ENCODE peak calls at places on chromosomes 7 and 10, in ten cellular contexts. I is RWPE1; E is T-helper 1 cell; J is activated T-cell treated with anti-CD3 and anti-CD28 coated beads, Interleukin-2, amount 50 U/mL, for 72 hours; F is Caki2; O is stromal cell of bone marrow; T is progenitor cell of endocrine pancreas; A is globus pallidus; H is stimulated activated effector memory CD8-positive, alpha-beta T cell treated with anti-CD3 and anti-CD28 coated beads, Interleukin-12 subunit alpha, Interleukin-12 subunit beta, amount 100 ng/mL, for 72 hours; D is nephron progenitor cell. G is an unnamed sample.

GRCh38 chr7:80785961-80786360 is 132.9 kb downstream of the SEMA3C start:
- DNase-seq in I (no peak), E (no peak), J (no peak), F (no peak), O (peak), T (no peak), A (no peak), H (no peak), D (no peak), G (no peak)

GRCh38 chr10:88642254-88642653 is 22.0 kb upstream of the LIPF start:
- DNase-seq in I (peak), E (no peak), J (no peak), F (no peak), O (no peak), T (no peak), A (no peak), H (no peak), D (no peak), G (no peak)

GRCh38 chr10:4740471-4740870 is 85.5 kb upstream of the AKR1E2 start:
- DNase-seq in I (no peak), E (no peak), J (no peak), F (no peak), O (peak), T (no peak), A (no peak), H (no peak), D (no peak), G (no peak)

GRCh38 chr7:135407884-135408283 is 102.0 kb downstream of the CNOT4 start:
- DNase-seq in I (no peak), E (no peak), J (no peak), F (no peak), O (no peak), T (no peak), A (no peak), H (no peak), D (no peak), G (no peak)

GRCh38 chr7:37982423-37982822 is 62.0 kb downstream of the EPDR1 start:
- DNase-seq in I (no peak), E (no peak), J (no peak), F (no peak), O (no peak), T (no peak), A (no peak), H (no peak), D (no peak), G (no peak)

GRCh38 chr10:123622381-123622780 is 43.8 kb upstream of the GPR26 start:
- DNase-seq in I (no peak), E (no peak), J (no peak), F (no peak), O (peak), T (no peak), A (no peak), H (no peak), D (no peak), G (no peak)

GRCh38 chr10:93894516-93895378 is 969 bp downstream of the SLC35G1 start:
- DNase-seq in I (peak), E (no peak), J (no peak), F (no peak), O (no peak), T (no peak), A (peak), H (no peak), D (peak), G (no peak)

GRCh38 chr10:59898125-59898835 is 8.1 kb downstream of the CCDC6 start:
- DNase-seq in I (no peak), E (no peak), J (no peak), F (no peak), O (no peak), T (no peak), A (no peak), H (no peak), D (no peak), G (no peak)

GRCh38 chr10:114593240-114593792 is 64.8 kb downstream of the ABLIM1 start:
- DNase-seq in I (no peak), E (no peak), J (no peak), F (no peak), O (no peak), T (no peak), A (no peak), H (no peak), D (no peak), G (no peak)

GRCh38 chr10:60388116-60388515 is 1.6 kb downstream of the ANK3 start:
- DNase-seq in I (no peak), E (no peak), J (no peak), F (no peak), O (no peak), T (no peak), A (no peak), H (no peak), D (no peak), G (no peak)

GRCh38 chr7:1197997-1198632 is 34.6 kb upstream of the UNCX start:
- DNase-seq in I (peak), E (no peak), J (no peak), F (no peak), O (no peak), T (no peak), A (no peak), H (no peak), D (no peak), G (no peak)

GRCh38 chr10:119211625-119212441 is 4.5 kb downstream of the GRK5 start:
- DNase-seq in I (no peak), E (no peak), J (no peak), F (no peak), O (no peak), T (no peak), A (no peak), H (no peak), D (peak), G (no peak)

GRCh38 chr7:16740623-16740953 is 13.0 kb upstream of the TSPAN13 start:
- DNase-seq in I (no peak), E (no peak), J (no peak), F (no peak), O (no peak), T (no peak), A (no peak), H (no peak), D (no peak), G (no peak)

GRCh38 chr7:44531421-44532380 is 9.4 kb downstream of the NPC1L1 start:
- DNase-seq in I (no peak), E (no peak), J (no peak), F (no peak), O (no peak), T (no peak), A (no peak), H (no peak), D (no peak), G (no peak)

GRCh38 chr10:61765176-61766087 is 102.7 kb downstream of the CABCOCO1 start:
- DNase-seq in I (no peak), E (no peak), J (no peak), F (no peak), O (no peak), T (no peak), A (no peak), H (no peak), D (no peak), G (no peak)

GRCh38 chr10:122480146-122480833 is 18.9 kb downstream of the HTRA1 start:
- DNase-seq in I (no peak), E (no peak), J (no peak), F (no peak), O (no peak), T (no peak), A (no peak), H (no peak), D (no peak), G (no peak)

GRCh38 chr10:123367181-123367580 is 213.0 kb downstream of the BUB3 start:
- DNase-seq in I (no peak), E (no peak), J (no peak), F (no peak), O (no peak), T (no peak), A (peak), H (no peak), D (no peak), G (no peak)

G was measured in NCI-H345.